ENCODE peak calls at places on chromosomes 13 and 19, in six cellular contexts. A is heart right ventricle, N is tibial nerve, J is AG04450, E is tibial artery, O is colonic mucosa. Y is an unnamed sample.

GRCh38 chr13:112587359-112587766 is 590 bp downstream of the TUBGCP3 start:
- DNase-seq in E (peak; percentile 90), O (peak; percentile 87), J (peak; percentile 67), N (peak; percentile 53), A (peak; percentile 83), Y (peak; percentile 77)

GRCh38 chr19:16139752-16140151 is 3.7 kb upstream of the HSH2D start:
- DNase-seq in N (no peak), A (no peak), O (no peak), J (no peak), E (no peak), Y (no peak)

GRCh38 chr13:45918597-45918996 is 67.0 kb upstream of the SIAH3 start:
- DNase-seq in O (no peak), N (no peak), E (no peak), A (no peak), J (no peak), Y (no peak)

GRCh38 chr13:106052200-106052767 is 483.2 kb downstream of the EFNB2 start:
- DNase-seq in A (no peak), O (no peak), E (no peak), J (peak; percentile 3), N (no peak), Y (no peak)

GRCh38 chr13:28611021-28611420 is 47.9 kb upstream of the POMP start:
- DNase-seq in O (no peak), J (no peak), N (no peak), A (no peak), E (no peak), Y (no peak)

GRCh38 chr19:58557253-58558065 is 952 bp downstream of the UBE2M start:
- DNase-seq in E (peak; percentile 64), O (peak; percentile 24), A (no peak), N (no peak), J (no peak), Y (no peak)

GRCh38 chr19:18500376-18500775 is 21.5 kb downstream of the ELL start:
- DNase-seq in O (no peak), N (no peak), E (no peak), J (no peak), A (peak; percentile 48), Y (no peak)

GRCh38 chr19:38912600-38913514 is 871 bp upstream of the CCER2 start:
- DNase-seq in E (no peak), N (no peak), O (no peak), A (no peak), J (no peak), Y (no peak)

GRCh38 chr19:38412961-38413360 is 10.1 kb downstream of the FAM98C start:
- DNase-seq in E (no peak), N (no peak), O (no peak), A (no peak), J (no peak), Y (no peak)

GRCh38 chr13:111572956-111573355 is 252.5 kb downstream of the TEX29 start:
- DNase-seq in N (no peak), J (no peak), O (no peak), E (no peak), A (no peak), Y (peak; percentile 78)

GRCh38 chr19:57321164-57321563 is 892 bp downstream of the ZNF543 start:
- DNase-seq in O (no peak), J (no peak), N (no peak), A (no peak), E (no peak), Y (no peak)

GRCh38 chr19:52527954-52528326 is 472 bp downstream of the ZNF808 start:
- DNase-seq in O (no peak), N (no peak), A (peak; percentile 21), E (no peak), J (no peak), Y (peak; percentile 26)

GRCh38 chr19:45507864-45508680 is 793 bp downstream of the VASP start:
- DNase-seq in E (peak; percentile 82), J (no peak), A (peak; percentile 52), O (peak; percentile 74), N (no peak), Y (peak; percentile 63)

GRCh38 chr19:56309511-56310185 is 5.0 kb downstream of the ZSCAN5A start:
- DNase-seq in N (no peak), J (no peak), O (peak; percentile 48), A (peak; percentile 54), E (no peak), Y (peak; percentile 40)

GRCh38 chr19:4183967-4184717 is 1.7 kb downstream of the ANKRD24 start:
- DNase-seq in J (no peak), E (peak; percentile 64), O (no peak), N (no peak), A (no peak), Y (no peak)

GRCh38 chr13:29522044-29522685 is 73.3 kb downstream of the SLC7A1 start:
- DNase-seq in A (no peak), E (peak; percentile 72), J (no peak), N (no peak), O (no peak), Y (no peak)

GRCh38 chr19:15544970-15545369 is 36.6 kb downstream of the CYP4F22 start:
- DNase-seq in N (no peak), A (no peak), J (no peak), E (no peak), O (no peak), Y (no peak)

GRCh38 chr19:6516018-6516658 is 14.0 kb upstream of the TUBB4A start:
- DNase-seq in A (peak; percentile 91), O (peak; percentile 97), J (peak; percentile 41), E (peak; percentile 87), N (peak; percentile 86), Y (peak; percentile 99)

GRCh38 chr13:64591981-64592380 is 2638.2 kb downstream of the PCDH9 start:
- DNase-seq in J (peak; percentile 1), A (no peak), N (no peak), E (no peak), O (no peak), Y (no peak)

GRCh38 chr13:101575591-101575990 is 123.1 kb downstream of the ITGBL1 start:
- DNase-seq in E (no peak), A (no peak), O (no peak), N (no peak), J (no peak), Y (no peak)

GRCh38 chr13:98575009-98575866 is 1.7 kb downstream of the STK24 start:
- DNase-seq in N (no peak), A (no peak), O (no peak), J (no peak), E (no peak), Y (no peak)

GRCh38 chr13:51370116-51370515 is 30.6 kb downstream of the SERPINE3 start:
- DNase-seq in J (no peak), O (no peak), E (no peak), N (no peak), A (no peak), Y (no peak)

GRCh38 chr13:78426183-78426582 is 177.2 kb downstream of the POU4F1 start:
- DNase-seq in O (no peak), N (no peak), J (no peak), E (no peak), A (no peak), Y (no peak)

GRCh38 chr19:17758528-17758927 is 7.3 kb downstream of the FCHO1 start:
- DNase-seq in E (no peak), N (no peak), O (no peak), J (no peak), A (no peak), Y (no peak)

GRCh38 chr13:39362652-39363390 is 240.2 kb downstream of the LHFPL6 start:
- DNase-seq in A (no peak), N (no peak), E (no peak), O (no peak), J (no peak), Y (no peak)

GRCh38 chr13:39365879-39366278 is 237.1 kb downstream of the LHFPL6 start:
- DNase-seq in E (no peak), O (no peak), A (no peak), J (no peak), N (no peak), Y (no peak)

GRCh38 chr13:39369161-39369890 is 233.7 kb downstream of the LHFPL6 start:
- DNase-seq in N (no peak), O (no peak), A (no peak), E (no peak), J (no peak), Y (no peak)

GRCh38 chr13:39363393-39363792 is 239.6 kb downstream of the LHFPL6 start:
- DNase-seq in E (no peak), A (no peak), J (no peak), O (no peak), N (no peak), Y (no peak)

DNA sequence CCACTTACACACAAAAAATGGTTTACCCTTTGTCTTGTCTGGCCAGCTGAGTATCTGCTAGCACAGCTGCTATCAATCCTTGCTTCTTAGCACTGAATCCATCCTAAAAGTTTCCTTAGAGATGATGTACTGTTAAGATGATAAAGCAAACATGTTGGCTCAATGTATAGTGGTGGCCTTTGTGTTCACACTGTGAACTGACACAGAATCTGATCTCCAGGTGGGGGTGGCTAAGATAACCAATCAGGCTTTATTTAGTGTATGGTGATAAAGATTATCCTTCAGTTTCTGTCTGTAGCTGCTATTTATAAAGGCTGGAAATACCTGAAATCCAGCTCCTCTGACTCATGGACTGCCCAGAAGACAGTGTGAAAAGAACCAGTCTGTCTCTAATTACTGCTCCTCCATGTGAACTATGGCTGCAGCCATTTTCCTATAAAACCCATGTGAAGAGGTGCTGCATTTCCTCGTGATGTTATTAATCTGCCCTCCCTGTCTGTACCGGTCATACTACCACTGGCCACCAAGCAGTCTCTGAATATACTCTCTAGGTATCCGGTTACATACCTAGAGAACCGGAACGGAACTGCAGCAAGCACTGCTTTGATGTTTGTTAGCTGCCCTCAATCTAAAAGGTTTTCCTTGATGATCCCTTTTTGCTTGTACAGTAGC is 238.1 kb downstream of the LHFPL6 start:
- DNase-seq in A (no peak), O (no peak), J (no peak), N (no peak), E (no peak), Y (no peak)
- TF ChIP-seq CTCF in A (no peak), O (no peak), J (peak; percentile 10), N (no peak), E (no peak), Y (no peak)

GRCh38 chr19:11737964-11738745 is 591 bp downstream of the ZNF823 start:
- DNase-seq in A (peak; percentile 31), J (no peak), N (peak; percentile 32), O (peak; percentile 89), E (peak; percentile 70), Y (peak; percentile 77)
- TF ChIP-seq CTCF in A (no peak), J (no peak), N (no peak), O (no peak), E (no peak), Y (no peak)

DNA sequence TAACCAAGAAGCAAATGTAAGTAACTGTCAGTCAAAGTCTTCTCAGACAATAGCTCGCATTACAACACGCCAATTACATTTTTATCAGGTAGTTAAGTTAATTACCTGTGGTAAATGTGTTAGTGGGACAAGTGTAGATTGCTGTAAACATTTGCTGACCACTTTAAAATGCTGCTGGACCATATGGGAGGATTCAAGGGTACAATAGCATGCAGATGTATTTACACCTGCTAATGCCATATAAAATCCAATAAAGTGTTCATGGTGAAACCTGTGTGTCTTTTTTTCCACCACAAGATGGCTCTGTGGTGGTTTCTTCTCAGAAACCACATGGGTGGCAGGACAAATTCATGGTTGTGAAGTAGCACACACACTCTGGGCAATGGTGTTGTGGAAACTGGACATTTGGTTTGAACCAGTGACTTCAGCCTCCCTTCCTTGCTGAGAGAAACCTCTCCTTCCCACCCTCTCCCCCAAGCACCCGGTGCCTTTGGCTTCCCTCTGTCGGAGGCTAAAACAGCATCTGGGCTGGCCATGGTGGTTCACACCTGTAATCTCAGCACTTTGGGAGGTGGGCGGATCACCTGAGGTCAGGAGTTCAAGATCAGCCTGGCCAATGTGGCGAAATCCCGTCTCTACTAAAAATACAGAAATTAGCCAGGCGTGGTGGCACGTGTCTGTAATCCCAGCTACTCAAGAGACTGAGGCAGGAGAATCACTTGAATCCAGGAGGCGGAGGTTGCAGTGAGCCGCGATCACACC is 18.1 kb upstream of the GTF3A start:
- DNase-seq in O (peak; percentile 54), J (no peak), N (no peak), A (no peak), E (no peak), Y (no peak)
- TF ChIP-seq CTCF in O (peak; percentile 52), J (peak; percentile 63), N (peak; percentile 45), A (peak; percentile 55), E (no peak), Y (peak; percentile 29)

GRCh38 chr13:42816538-42816937 is 35.2 kb downstream of the FAM216B start:
- DNase-seq in J (no peak), N (no peak), O (no peak), A (no peak), E (no peak), Y (no peak)
- TF ChIP-seq CTCF in J (peak; percentile 27), N (no peak), O (no peak), A (no peak), E (no peak), Y (no peak)